ENCODE peak calls at places on chromosomes 3 and 15, in seven cellular contexts. X, J, F, T, K, N and P are unnamed samples.

GRCh38 chr3:107543666-107544065 is 20.9 kb downstream of the BBX start:
- DNase-seq in K (no peak), T (no peak), X (no peak), J (no peak), N (no peak), F (no peak), P (no peak)

GRCh38 chr15:90315276-90315982 is 36.7 kb upstream of the ZNF774 start:
- DNase-seq in N (peak; percentile 89), X (no peak), T (peak; percentile 83), J (peak; percentile 30), F (peak; percentile 82), K (no peak), P (peak; percentile 52)

GRCh38 chr3:195156286-195156890 is 114.6 kb downstream of the XXYLT1 start:
- DNase-seq in N (no peak), K (no peak), T (no peak), F (no peak), X (no peak), J (no peak), P (no peak)

GRCh38 chr3:123440181-123440580 is 8.7 kb downstream of the ADCY5 start:
- DNase-seq in X (no peak), T (no peak), F (no peak), J (no peak), K (no peak), N (no peak), P (no peak)

GRCh38 chr3:111863942-111864341 is 4.9 kb downstream of the PHLDB2 start:
- DNase-seq in F (no peak), K (no peak), T (no peak), X (no peak), J (no peak), N (no peak), P (no peak)

GRCh38 chr3:14297784-14298236 is 104.6 kb upstream of the SLC6A6 start:
- DNase-seq in T (no peak), F (peak; percentile 63), X (no peak), N (peak; percentile 53), K (no peak), J (no peak), P (peak; percentile 86)

GRCh38 chr3:47954562-47954961 is 61.7 kb downstream of the MAP4 start:
- DNase-seq in K (no peak), X (no peak), N (no peak), F (no peak), J (no peak), T (no peak), P (no peak)

GRCh38 chr15:100997442-100997841 is 78.3 kb downstream of the LRRK1 start:
- DNase-seq in T (peak; percentile 54), K (no peak), N (no peak), X (no peak), J (no peak), F (no peak), P (no peak)

GRCh38 chr3:72488736-72489030 is 359.6 kb downstream of the SHQ1 start:
- DNase-seq in T (peak; percentile 31), F (no peak), X (no peak), N (no peak), J (no peak), K (no peak), P (no peak)

GRCh38 chr3:51622868-51623267 is 48.2 kb upstream of the TEX264 start:
- DNase-seq in F (no peak), J (peak; percentile 83), X (no peak), N (no peak), K (no peak), T (peak; percentile 27), P (no peak)

GRCh38 chr3:80556728-80557127 is 788.9 kb upstream of the ROBO1 start:
- DNase-seq in N (no peak), F (no peak), T (no peak), X (no peak), J (no peak), K (no peak), P (no peak)

GRCh38 chr15:64851503-64851840 is 9.8 kb downstream of the PLEKHO2 start:
- DNase-seq in N (no peak), X (no peak), K (no peak), T (peak; percentile 90), F (no peak), J (no peak), P (no peak)

GRCh38 chr3:123447749-123448502 is 964 bp downstream of the ADCY5 start:
- DNase-seq in T (no peak), N (no peak), J (no peak), K (no peak), X (peak; percentile 11), F (no peak), P (no peak)

GRCh38 chr3:60017631-60018030 is 967.8 kb upstream of the CFAP20DC start:
- DNase-seq in X (peak; percentile 4), J (no peak), N (no peak), K (no peak), F (no peak), T (no peak), P (no peak)

GRCh38 chr15:88709960-88710715 is 71.3 kb downstream of the ISG20 start:
- DNase-seq in F (no peak), K (no peak), X (no peak), N (no peak), T (no peak), J (no peak), P (no peak)

GRCh38 chr15:77659350-77660321 is 26.9 kb upstream of the LINGO1 start:
- DNase-seq in X (no peak), F (peak; percentile 65), K (no peak), J (peak; percentile 1), T (no peak), N (peak; percentile 88), P (peak; percentile 69)

GRCh38 chr15:77631790-77632551 is 741 bp downstream of the LINGO1 start:
- DNase-seq in N (no peak), X (no peak), T (no peak), F (no peak), K (no peak), J (no peak), P (no peak)

GRCh38 chr3:191051037-191051436 is 148.0 kb upstream of the OSTN start:
- DNase-seq in K (no peak), J (peak; percentile 35), N (no peak), F (no peak), X (no peak), T (no peak), P (no peak)

GRCh38 chr3:113261996-113262665 is 50.8 kb downstream of the BOC start:
- DNase-seq in F (no peak), T (no peak), K (no peak), X (no peak), J (peak; percentile 84), N (no peak), P (peak; percentile 60)

GRCh38 chr15:70196314-70197291 is 98.9 kb upstream of the TLE3 start:
- DNase-seq in T (peak; percentile 97), K (peak; percentile 54), F (peak; percentile 50), N (no peak), X (peak; percentile 20), J (peak; percentile 54), P (peak; percentile 97)

GRCh38 chr15:63288778-63289378 is 11.5 kb downstream of the APH1B start:
- DNase-seq in X (no peak), K (no peak), F (no peak), J (peak; percentile 49), N (no peak), T (no peak), P (no peak)

GRCh38 chr3:9897408-9898372 is 5.0 kb upstream of the IL17RE start:
- DNase-seq in X (no peak), N (peak; percentile 78), T (no peak), J (peak; percentile 27), F (no peak), K (no peak), P (no peak)

GRCh38 chr3:109057616-109058015 is 60.3 kb downstream of the MORC1 start:
- DNase-seq in T (no peak), F (no peak), X (no peak), N (no peak), K (no peak), J (no peak), P (no peak)

GRCh38 chr3:194250104-194251002 is 100.8 kb downstream of the CPN2 start:
- DNase-seq in N (peak; percentile 16), J (no peak), K (no peak), T (no peak), F (peak; percentile 84), X (no peak), P (no peak)

GRCh38 chr3:45210308-45211038 is 15.6 kb downstream of the TMEM158 start:
- DNase-seq in K (no peak), N (peak; percentile 90), T (no peak), J (no peak), X (peak; percentile 80), F (peak; percentile 86), P (peak; percentile 91)

GRCh38 chr3:143480306-143480852 is 360.8 kb downstream of the CHST2 start:
- DNase-seq in T (no peak), F (no peak), J (no peak), N (no peak), X (no peak), K (no peak), P (no peak)